ENCODE peak calls at places on chromosomes 4 and X, in nine cellular contexts. P is IMR-90, W is chondrocyte, R is HuH-7, G is tibial nerve, J is cardiac muscle cell, X is midbrain, Y is NCI-H1694 treated with DMSO at 0.1 percent for 48 hours, S is skeletal muscle cell. E is an unnamed sample.

GRCh38 chrX:155215443-155216178 is 649 bp upstream of the VBP1 start:
- DNase-seq in R (no peak), P (no peak), Y (no peak), S (no peak), X (no peak), G (no peak), W (no peak), J (no peak), E (no peak)

GRCh38 chr4:28723371-28723770 is 1862.7 kb downstream of the STIM2 start:
- DNase-seq in P (no peak), G (no peak), Y (no peak), J (no peak), W (no peak), S (no peak), R (no peak), X (no peak), E (peak)

GRCh38 chrX:46627700-46628405 is 54.3 kb downstream of the CHST7 start:
- DNase-seq in W (no peak), P (no peak), S (no peak), R (no peak), Y (no peak), G (no peak), X (no peak), J (no peak), E (no peak)

GRCh38 chr4:109301691-109302365 is 630 bp downstream of the COL25A1 start:
- DNase-seq in S (no peak), P (no peak), J (peak), X (no peak), W (no peak), R (no peak), G (no peak), Y (no peak), E (peak)

GRCh38 chrX:44952329-44953027 is 79.5 kb downstream of the KDM6A start:
- DNase-seq in W (no peak), J (no peak), X (no peak), G (no peak), P (no peak), R (no peak), S (no peak), Y (no peak), E (no peak)

GRCh38 chr4:25506032-25506571 is 129.0 kb downstream of the ANAPC4 start:
- DNase-seq in Y (no peak), P (no peak), S (no peak), W (no peak), R (no peak), J (no peak), X (no peak), G (no peak), E (no peak)

GRCh38 chr4:149718500-149718899 is 97.1 kb downstream of the IQCM start:
- DNase-seq in Y (no peak), X (no peak), W (no peak), P (no peak), J (no peak), S (no peak), G (no peak), R (no peak), E (no peak)

GRCh38 chrX:53824686-53825085 is 138.2 kb upstream of the HUWE1 start:
- DNase-seq in X (no peak), G (no peak), W (no peak), P (no peak), R (no peak), J (no peak), Y (no peak), S (no peak), E (no peak)

GRCh38 chr4:179867300-179867878 is 2375.8 kb upstream of the TENM3 start:
- DNase-seq in W (no peak), J (peak), X (peak), S (no peak), R (peak), Y (peak), G (no peak), P (peak), E (peak)

GRCh38 chr4:10622728-10623127 is 61.8 kb downstream of the CLNK start:
- DNase-seq in X (no peak), P (no peak), J (no peak), Y (no peak), W (no peak), R (no peak), S (no peak), G (no peak), E (no peak)

GRCh38 chrX:115901241-115901640 is 269.3 kb upstream of the AGTR2 start:
- DNase-seq in X (no peak), P (no peak), R (no peak), Y (no peak), S (no peak), W (no peak), J (no peak), G (no peak), E (no peak)

E was measured in D341Med.